ENCODE peak calls at places on chromosome 16, in six cellular contexts. Q is A549, X is NB4, L is HepG2, Z is K562, F is GM12878. R is an unnamed sample.
A peak's percentile ranks its signal among the peaks of the same experiment; 100 is the strongest.

GRCh38 chr16:48155926-48156789 is at the start of gene ABCC12:
- DNase-seq in Q (no peak), X (no peak), L (no peak), Z (no peak), F (no peak), R (no peak)

GRCh38 chr16:81868057-81868748 is 89.1 kb downstream of the PLCG2 start:
- DNase-seq in Q (no peak), X (no peak), L (no peak), Z (no peak), F (no peak), R (no peak)

GRCh38 chr16:74695450-74696422 is 4.9 kb downstream of the MLKL start:
- DNase-seq in Q (peak; percentile 93), X (peak; percentile 82), L (peak; percentile 96), Z (peak; percentile 95), F (peak; percentile 72), R (peak; percentile 92)

GRCh38 chr16:19486744-19487325 is 35.1 kb downstream of the GDE1 start:
- DNase-seq in Q (peak; percentile 17), X (no peak), L (no peak), Z (no peak), F (no peak), R (no peak)

GRCh38 chr16:12602811-12603698 is 200.6 kb downstream of the CPPED1 start:
- DNase-seq in Q (no peak), X (no peak), L (no peak), Z (no peak), F (no peak), R (no peak)

GRCh38 chr16:3832669-3833068 is 47.8 kb downstream of the CREBBP start:
- DNase-seq in Q (no peak), X (no peak), L (no peak), Z (no peak), F (no peak), R (no peak)

GRCh38 chr16:68005786-68006286 is 6.6 kb upstream of the DPEP2 start:
- DNase-seq in Q (no peak), X (peak; percentile 94), L (no peak), Z (no peak), F (no peak), R (peak; percentile 92)

GRCh38 chr16:2473999-2474876 is 689 bp upstream of the TBC1D24 start:
- DNase-seq in Q (peak; percentile 56), X (peak; percentile 74), L (no peak), Z (peak; percentile 78), F (no peak), R (peak; percentile 44)

GRCh38 chr16:87295259-87295658 is 21.9 kb downstream of the C16orf95 start:
- DNase-seq in Q (peak; percentile 44), X (peak; percentile 62), L (peak; percentile 78), Z (peak; percentile 87), F (no peak), R (no peak)

GRCh38 chr16:68328860-68329370 is 18.1 kb downstream of the PRMT7 start:
- DNase-seq in Q (no peak), X (no peak), L (no peak), Z (no peak), F (no peak), R (no peak)

GRCh38 chr16:6970171-6970857 is 362.3 kb upstream of the RBFOX1 start:
- DNase-seq in Q (no peak), X (no peak), L (no peak), Z (no peak), F (no peak), R (no peak)

GRCh38 chr16:29804455-29805231 is 1.7 kb upstream of the MAZ start:
- DNase-seq in Q (no peak), X (peak; percentile 79), L (no peak), Z (no peak), F (no peak), R (peak; percentile 32)

GRCh38 chr16:66512589-66513404 is 37.1 kb downstream of the TK2 start:
- DNase-seq in Q (peak; percentile 86), X (no peak), L (peak; percentile 93), Z (no peak), F (no peak), R (peak; percentile 36)

GRCh38 chr16:12403746-12404658 is 399.7 kb downstream of the CPPED1 start:
- DNase-seq in Q (no peak), X (no peak), L (no peak), Z (no peak), F (no peak), R (peak; percentile 83)

GRCh38 chr16:65075877-65076276 is 46.0 kb downstream of the CDH11 start:
- DNase-seq in Q (no peak), X (no peak), L (no peak), Z (no peak), F (no peak), R (no peak)

GRCh38 chr16:10983175-10983558 is 38.8 kb downstream of the CLEC16A start:
- DNase-seq in Q (no peak), X (no peak), L (no peak), Z (no peak), F (no peak), R (no peak)

GRCh38 chr16:1311212-1311737 is 1.8 kb downstream of the UBE2I start:
- DNase-seq in Q (no peak), X (no peak), L (no peak), Z (no peak), F (no peak), R (peak; percentile 21)

GRCh38 chr16:86384263-86384649 is 126.1 kb upstream of the FOXF1 start:
- DNase-seq in Q (no peak), X (peak; percentile 11), L (no peak), Z (no peak), F (no peak), R (no peak)

GRCh38 chr16:58011652-58012051 is 10.4 kb downstream of the USB1 start:
- DNase-seq in Q (no peak), X (no peak), L (peak; percentile 41), Z (no peak), F (no peak), R (no peak)

GRCh38 chr16:67885976-67886375 is 1.3 kb downstream of the NRN1L start:
- DNase-seq in Q (no peak), X (no peak), L (no peak), Z (no peak), F (no peak), R (no peak)

GRCh38 chr16:6549415-6549814 is 783.2 kb upstream of the RBFOX1 start:
- DNase-seq in Q (no peak), X (peak; percentile 5), L (no peak), Z (peak; percentile 11), F (no peak), R (no peak)

GRCh38 chr16:86018487-86018886 is 119.5 kb downstream of the IRF8 start:
- DNase-seq in Q (no peak), X (peak; percentile 97), L (no peak), Z (no peak), F (no peak), R (no peak)

GRCh38 chr16:28609631-28610594 is at the start of gene SULT1A1:
- DNase-seq in Q (no peak), X (no peak), L (peak; percentile 93), Z (peak; percentile 66), F (no peak), R (no peak)

GRCh38 chr16:83989300-83989699 is 21.3 kb downstream of the NECAB2 start:
- DNase-seq in Q (no peak), X (no peak), L (no peak), Z (no peak), F (no peak), R (no peak)

GRCh38 chr16:57284952-57285263 is 436 bp upstream of the PLLP start:
- DNase-seq in Q (no peak), X (peak; percentile 54), L (no peak), Z (no peak), F (no peak), R (no peak)

GRCh38 chr16:82439678-82440293 is 187.0 kb upstream of the CDH13 start:
- DNase-seq in Q (no peak), X (peak; percentile 12), L (peak; percentile 9), Z (peak; percentile 21), F (no peak), R (peak; percentile 6)

GRCh38 chr16:69672998-69673713 is 53.2 kb downstream of the NQO1 start:
- DNase-seq in Q (no peak), X (no peak), L (no peak), Z (no peak), F (no peak), R (no peak)

GRCh38 chr16:72818286-72818845 is 229.6 kb downstream of the ZFHX3 start:
- DNase-seq in Q (no peak), X (peak; percentile 24), L (no peak), Z (no peak), F (no peak), R (no peak)
- TF ChIP-seq CTCF in Q (no peak), X (peak; percentile 23), L (peak; percentile 19), Z (peak; percentile 22), F (no peak), R (peak; percentile 5)

GRCh38 chr16:30954993-30955392 is 2.6 kb upstream of the SETD1A start:
- DNase-seq in Q (no peak), X (no peak), L (peak; percentile 69), Z (no peak), F (no peak), R (no peak)

GRCh38 chr16:30953511-30954124 is 3.9 kb upstream of the SETD1A start:
- DNase-seq in Q (peak; percentile 86), X (peak; percentile 86), L (peak; percentile 88), Z (peak; percentile 57), F (no peak), R (peak; percentile 80)

GRCh38 chr16:30957456-30958163 is at the start of gene SETD1A:
- DNase-seq in Q (peak; percentile 98), X (peak; percentile 98), L (peak; percentile 93), Z (peak; percentile 94), F (peak; percentile 57), R (peak; percentile 90)

GRCh38 chr16:30958164-30959083 is 870 bp downstream of the SETD1A start:
- DNase-seq in Q (peak; percentile 67), X (peak; percentile 70), L (peak; percentile 71), Z (peak; percentile 89), F (no peak), R (peak; percentile 34)

GRCh38 chr16:30956601-30957455 is 726 bp upstream of the SETD1A start:
- DNase-seq in Q (peak; percentile 91), X (peak; percentile 94), L (peak; percentile 92), Z (peak; percentile 93), F (no peak), R (peak; percentile 89)
- TF ChIP-seq MYC in Q (no peak), X (peak; percentile 46), L (peak; percentile 86), Z (no peak), F (peak; percentile 32), R (no peak)

DNA sequence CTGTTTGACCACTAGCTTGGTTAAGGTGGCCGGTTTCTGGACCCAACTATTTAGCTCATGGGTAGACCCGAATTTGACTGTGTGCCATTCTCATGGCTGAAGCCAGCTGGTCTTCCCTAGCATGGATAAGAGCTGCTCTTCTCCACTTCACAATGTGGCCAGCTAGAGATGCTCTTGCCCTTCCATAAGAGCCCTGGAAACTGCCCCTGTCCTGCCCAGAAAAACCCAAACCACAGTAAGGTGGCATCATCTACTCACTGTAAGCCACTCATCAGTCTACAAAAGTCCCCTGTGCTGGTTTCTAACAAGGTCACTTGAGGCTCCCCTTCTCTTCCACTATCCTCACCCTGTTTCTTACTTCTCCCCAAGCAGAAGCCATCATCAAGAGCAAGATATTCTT is 165.1 kb downstream of the HS3ST2 start:
- DNase-seq in Q (peak; percentile 13), X (no peak), L (no peak), Z (no peak), F (no peak), R (no peak)
- TF ChIP-seq CTCF in Q (no peak), X (no peak), L (no peak), Z (no peak), F (no peak), R (no peak)

DNA sequence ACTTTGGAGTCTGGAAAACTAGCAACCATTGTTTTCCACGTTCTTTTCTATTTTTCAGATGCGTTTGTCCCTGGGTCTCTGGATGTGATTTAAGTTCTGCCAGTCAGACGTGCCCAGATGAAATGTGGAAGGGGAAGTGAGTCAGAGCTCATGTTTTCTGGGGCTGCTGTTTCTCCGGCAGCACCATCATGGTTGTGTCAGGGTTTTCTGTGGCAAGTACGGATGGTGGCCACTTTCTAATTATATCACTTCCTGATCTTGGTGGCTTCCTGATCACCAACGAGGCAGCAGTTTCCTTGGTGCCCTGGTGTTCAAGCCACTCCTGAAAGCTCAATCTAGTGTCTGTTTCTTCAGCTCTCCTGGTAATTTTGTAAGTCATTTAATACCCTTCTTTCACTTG is 31.4 kb upstream of the PMFBP1 start:
- DNase-seq in Q (no peak), X (peak; percentile 94), L (no peak), Z (no peak), F (peak; percentile 49), R (peak; percentile 83)
- TF ChIP-seq MYC in Q (no peak), X (peak; percentile 56), L (no peak), Z (no peak), F (no peak), R (no peak)

R was measured in endothelial cell of umbilical vein.